ENCODE peak calls at places on chromosome 19, in six cellular contexts. One of them, this sample, is unnamed. For H3K4me1, the result is how much of the 10 kb centered on the place peaks cover.

GRCh38 chr19:3725640-3726310 is 17.6 kb downstream of the TJP3 start:
- DNase-seq in body of pancreas: peak
- DNase-seq in Peyer's patch: peak
- DNase-seq in fibroblast of lung: peak
- DNase-seq in astrocyte: no peak
- DNase-seq in GM12878: no peak
- DNase-seq in this sample: no peak

GRCh38 chr19:16902545-16902944 is 13.7 kb downstream of the F2RL3 start:
- DNase-seq in body of pancreas: no peak
- DNase-seq in Peyer's patch: no peak
- DNase-seq in fibroblast of lung: no peak
- DNase-seq in astrocyte: no peak
- DNase-seq in GM12878: no peak
- DNase-seq in this sample: no peak

GRCh38 chr19:1094978-1095701 is at the start of gene POLR2E:
- DNase-seq in body of pancreas: peak
- DNase-seq in Peyer's patch: peak
- DNase-seq in fibroblast of lung: peak
- DNase-seq in astrocyte: peak
- DNase-seq in GM12878: peak
- DNase-seq in this sample: peak

GRCh38 chr19:56538761-56539263 is at the start of gene ZFP28:
- DNase-seq in body of pancreas: no peak
- DNase-seq in Peyer's patch: peak
- DNase-seq in fibroblast of lung: no peak
- DNase-seq in astrocyte: no peak
- DNase-seq in GM12878: no peak
- DNase-seq in this sample: peak

GRCh38 chr19:43525836-43526771 is 897 bp downstream of the ETHE1 start:
- DNase-seq in body of pancreas: peak
- DNase-seq in Peyer's patch: peak
- DNase-seq in fibroblast of lung: no peak
- DNase-seq in astrocyte: no peak
- DNase-seq in GM12878: no peak
- DNase-seq in this sample: no peak

GRCh38 chr19:53903055-53903680 is 5.9 kb upstream of the CACNG7 start:
- DNase-seq in body of pancreas: no peak
- DNase-seq in Peyer's patch: no peak
- DNase-seq in fibroblast of lung: peak
- DNase-seq in astrocyte: peak
- DNase-seq in GM12878: no peak
- DNase-seq in this sample: no peak

GRCh38 chr19:11924886-11925583 is at the start of gene ZNF700:
- DNase-seq in body of pancreas: peak
- DNase-seq in Peyer's patch: peak
- DNase-seq in fibroblast of lung: peak
- DNase-seq in astrocyte: peak
- DNase-seq in GM12878: peak
- DNase-seq in this sample: peak

GRCh38 chr19:46378268-46378667 is 31.4 kb downstream of the PPP5C start:
- DNase-seq in body of pancreas: no peak
- DNase-seq in Peyer's patch: no peak
- DNase-seq in fibroblast of lung: peak
- DNase-seq in astrocyte: peak
- DNase-seq in GM12878: no peak
- DNase-seq in this sample: no peak

GRCh38 chr19:2989236-2989946 is 12.0 kb downstream of the TLE6 start:
- DNase-seq in body of pancreas: no peak
- DNase-seq in Peyer's patch: no peak
- DNase-seq in fibroblast of lung: no peak
- DNase-seq in astrocyte: no peak
- DNase-seq in GM12878: no peak
- DNase-seq in this sample: no peak

GRCh38 chr19:47228168-47228936 is 2.6 kb downstream of the BBC3 start:
- DNase-seq in body of pancreas: peak
- DNase-seq in Peyer's patch: peak
- DNase-seq in fibroblast of lung: no peak
- DNase-seq in astrocyte: no peak
- DNase-seq in GM12878: no peak
- DNase-seq in this sample: peak

GRCh38 chr19:49855676-49856573 is 5.0 kb downstream of the PTOV1 start:
- DNase-seq in body of pancreas: peak
- DNase-seq in Peyer's patch: no peak
- DNase-seq in fibroblast of lung: no peak
- DNase-seq in astrocyte: no peak
- DNase-seq in GM12878: no peak
- DNase-seq in this sample: no peak

GRCh38 chr19:18879579-18880373 is 16.2 kb downstream of the CERS1 start:
- DNase-seq in body of pancreas: no peak
- DNase-seq in Peyer's patch: peak
- DNase-seq in fibroblast of lung: no peak
- DNase-seq in astrocyte: no peak
- DNase-seq in GM12878: no peak
- DNase-seq in this sample: no peak

GRCh38 chr19:49395581-49396407 is 7.7 kb downstream of the KASH5 start:
- DNase-seq in body of pancreas: no peak
- DNase-seq in Peyer's patch: no peak
- DNase-seq in fibroblast of lung: no peak
- DNase-seq in astrocyte: no peak
- DNase-seq in GM12878: no peak
- DNase-seq in this sample: no peak

GRCh38 chr19:33063356-33064116 is 1.2 kb downstream of the RHPN2 start:
- DNase-seq in body of pancreas: peak
- DNase-seq in Peyer's patch: peak
- DNase-seq in fibroblast of lung: peak
- DNase-seq in astrocyte: no peak
- DNase-seq in GM12878: no peak
- DNase-seq in this sample: no peak

GRCh38 chr19:43950834-43951626 is at the start of gene ZNF221:
- DNase-seq in body of pancreas: peak
- DNase-seq in Peyer's patch: peak
- DNase-seq in fibroblast of lung: peak
- DNase-seq in astrocyte: peak
- DNase-seq in GM12878: peak
- DNase-seq in this sample: peak

GRCh38 chr19:4896372-4896771 is 6.3 kb downstream of the ARRDC5 start:
- DNase-seq in body of pancreas: peak
- DNase-seq in Peyer's patch: no peak
- DNase-seq in fibroblast of lung: no peak
- DNase-seq in astrocyte: peak
- DNase-seq in GM12878: no peak
- DNase-seq in this sample: no peak

DNA sequence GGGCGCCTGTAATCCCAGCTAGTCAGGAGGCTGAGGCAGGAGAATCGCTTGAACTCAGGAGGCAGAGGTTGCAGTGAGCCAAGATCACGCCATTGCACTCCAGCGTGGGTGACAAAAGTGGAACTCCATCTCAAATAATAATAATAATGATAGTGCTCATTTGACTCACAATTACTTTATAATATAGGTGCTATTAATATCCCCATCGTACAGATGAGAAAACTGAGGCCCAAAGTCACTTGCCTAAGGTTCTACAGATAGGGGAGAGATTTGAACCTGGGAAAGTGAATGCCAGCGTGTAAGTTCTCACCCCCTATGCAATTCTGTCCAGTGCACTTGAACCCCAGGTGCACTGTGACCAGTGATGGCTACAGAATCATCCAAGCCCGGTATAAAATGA is 5.9 kb downstream of the GMFG start:
- DNase-seq in body of pancreas: no peak
- DNase-seq in Peyer's patch: no peak
- DNase-seq in fibroblast of lung: no peak
- DNase-seq in astrocyte: no peak
- DNase-seq in GM12878: no peak
- DNase-seq in this sample: no peak
- H3K27ac ChIP-seq in body of pancreas: no peak
- H3K27ac ChIP-seq in Peyer's patch: no peak
- H3K27ac ChIP-seq in fibroblast of lung: no peak
- H3K27ac ChIP-seq in astrocyte: no peak
- H3K27ac ChIP-seq in GM12878: no peak
- H3K27ac ChIP-seq in this sample: no peak

DNA sequence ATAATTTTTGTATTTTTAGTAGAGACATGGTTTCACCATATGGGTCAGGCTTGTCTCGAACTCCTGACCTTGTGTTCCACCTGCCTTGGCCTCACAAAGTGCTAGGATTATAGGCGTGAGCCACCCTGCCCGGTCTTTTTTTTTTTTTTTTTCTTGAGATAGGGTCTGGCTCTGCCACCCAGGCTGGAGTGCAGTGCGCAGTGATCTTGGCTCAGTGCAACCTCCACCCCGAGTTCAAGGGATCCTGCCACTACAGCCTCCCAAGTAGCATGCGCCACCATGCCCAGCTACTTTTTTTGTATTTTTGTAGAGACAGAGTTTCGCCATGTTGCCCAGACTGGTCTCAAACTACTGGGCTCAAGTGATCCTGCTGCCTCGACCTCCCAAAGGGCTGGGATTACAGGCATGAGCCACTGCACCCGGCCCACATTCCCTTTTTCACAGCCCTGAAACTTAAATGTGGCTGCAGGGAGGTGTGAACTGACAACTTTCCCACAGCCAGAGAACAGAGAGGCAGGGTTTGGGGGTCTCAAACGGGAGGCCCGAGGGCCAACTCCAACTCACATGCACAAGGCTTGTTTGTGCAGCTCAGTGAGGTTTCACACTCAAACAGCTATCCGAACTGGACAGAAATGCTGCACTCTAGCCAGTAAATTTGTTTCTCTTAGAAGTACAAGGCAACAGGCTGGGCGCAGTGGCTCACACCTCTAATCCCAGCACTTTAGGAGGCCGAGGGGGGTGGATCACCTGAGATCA is 4.4 kb upstream of the S1PR5 start:
- DNase-seq in body of pancreas: peak
- DNase-seq in Peyer's patch: no peak
- DNase-seq in fibroblast of lung: no peak
- DNase-seq in astrocyte: no peak
- DNase-seq in GM12878: no peak
- DNase-seq in this sample: no peak
- H3K4me1 ChIP-seq in body of pancreas: half or more
- H3K4me1 ChIP-seq in Peyer's patch: under half
- H3K4me1 ChIP-seq in fibroblast of lung: under half
- H3K4me1 ChIP-seq in astrocyte: under half
- H3K4me1 ChIP-seq in GM12878: under half
- H3K4me1 ChIP-seq in this sample: under half

DNA sequence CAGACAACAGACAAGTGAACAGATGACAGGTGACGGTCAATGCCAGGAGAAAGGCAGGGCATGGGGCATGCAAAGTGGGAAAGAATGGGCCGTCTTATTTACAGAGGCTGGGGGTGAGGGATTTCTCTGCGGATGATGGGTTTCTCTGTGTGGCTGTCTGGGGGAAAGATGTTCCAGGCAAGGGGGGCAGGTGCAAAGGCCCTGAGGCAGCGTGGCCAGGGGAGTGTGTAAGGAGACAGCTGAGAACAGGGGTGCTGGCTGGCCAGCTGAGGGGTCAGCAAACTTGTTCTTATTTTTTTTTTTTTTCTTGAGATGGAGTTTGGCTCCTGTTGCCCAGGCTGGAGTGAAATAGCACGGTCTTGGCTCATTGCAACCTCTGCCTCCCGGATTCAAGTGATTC is 21.8 kb upstream of the RANBP3 start:
- DNase-seq in body of pancreas: no peak
- DNase-seq in Peyer's patch: no peak
- DNase-seq in fibroblast of lung: no peak
- DNase-seq in astrocyte: no peak
- DNase-seq in GM12878: no peak
- DNase-seq in this sample: no peak
- H3K4me3 ChIP-seq in body of pancreas: no peak
- H3K4me3 ChIP-seq in Peyer's patch: no peak
- H3K4me3 ChIP-seq in fibroblast of lung: no peak
- H3K4me3 ChIP-seq in astrocyte: no peak
- H3K4me3 ChIP-seq in GM12878: no peak
- H3K4me3 ChIP-seq in this sample: no peak

DNA sequence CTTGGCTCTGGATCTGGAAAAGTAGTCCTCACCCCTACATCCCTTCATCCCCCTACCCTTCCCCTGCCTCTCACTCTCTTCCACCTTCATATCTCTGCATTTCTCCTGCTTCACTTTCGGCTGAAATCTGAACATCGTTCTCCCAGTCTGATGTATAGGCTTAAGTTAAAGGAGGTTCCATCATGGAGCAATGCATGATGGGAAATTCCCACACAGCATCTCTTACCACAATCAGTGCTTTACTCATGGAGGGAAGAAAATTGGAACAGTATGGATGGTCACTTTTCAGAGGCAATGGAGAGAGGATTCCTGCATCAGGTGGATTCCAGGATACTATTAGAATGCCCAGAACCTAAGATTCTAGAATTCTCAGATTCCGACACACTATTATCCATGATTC is 6.1 kb upstream of the KLK8 start:
- DNase-seq in body of pancreas: no peak
- DNase-seq in Peyer's patch: no peak
- DNase-seq in fibroblast of lung: no peak
- DNase-seq in astrocyte: no peak
- DNase-seq in GM12878: no peak
- DNase-seq in this sample: no peak
- H3K27ac ChIP-seq in body of pancreas: no peak
- H3K27ac ChIP-seq in Peyer's patch: no peak
- H3K27ac ChIP-seq in fibroblast of lung: no peak
- H3K27ac ChIP-seq in astrocyte: no peak
- H3K27ac ChIP-seq in GM12878: no peak
- H3K27ac ChIP-seq in this sample: no peak

This sample was measured in tibial nerve.